ENCODE peak calls at places on chromosomes 7 and 10, in five cellular contexts. F is T-helper 17 cell, Q is NCI-H1092, P is GM23338, A is endothelial cell. D is an unnamed sample.

GRCh38 chr10:77673086-77673485 is 35.5 kb upstream of the KCNMA1 start:
- DNase-seq in F (no peak), Q (no peak), P (no peak), A (no peak), D (no peak)

GRCh38 chr10:122460891-122461293 is 461 bp upstream of the HTRA1 start:
- DNase-seq in P (no peak), A (no peak), Q (no peak), F (no peak), D (no peak)

GRCh38 chr7:55060690-55061414 is 42.0 kb downstream of the EGFR start:
- DNase-seq in A (no peak), F (no peak), P (no peak), Q (peak), D (no peak)

GRCh38 chr7:7114575-7115291 is 67.6 kb upstream of the C1GALT1 start:
- DNase-seq in A (no peak), P (no peak), F (no peak), Q (peak), D (no peak)

GRCh38 chr10:67936416-67936815 is 52.0 kb downstream of the SIRT1 start:
- DNase-seq in F (no peak), A (no peak), Q (no peak), P (no peak), D (no peak)

GRCh38 chr10:121994429-121994881 is 5.5 kb downstream of the TACC2 start:
- DNase-seq in P (peak), Q (no peak), A (no peak), F (no peak), D (no peak)

GRCh38 chr7:107037866-107038598 is 6.5 kb upstream of the PRKAR2B start:
- DNase-seq in Q (no peak), F (no peak), A (no peak), P (no peak), D (no peak)

GRCh38 chr7:108461855-108462254 is 5.6 kb upstream of the NRCAM start:
- DNase-seq in A (no peak), P (no peak), Q (no peak), F (no peak), D (no peak)

GRCh38 chr10:119651514-119652327 is 541 bp downstream of the BAG3 start:
- DNase-seq in F (peak), Q (no peak), P (peak), A (peak), D (peak)

GRCh38 chr10:114714281-114714741 is 56.2 kb upstream of the ABLIM1 start:
- DNase-seq in Q (peak), A (no peak), P (no peak), F (no peak), D (no peak)

GRCh38 chr7:41399171-41399570 is 303.7 kb downstream of the INHBA start:
- DNase-seq in Q (no peak), A (no peak), F (no peak), P (no peak), D (no peak)

GRCh38 chr7:5177060-5177459 is 13.0 kb upstream of the WIPI2 start:
- DNase-seq in A (no peak), P (no peak), Q (peak), F (no peak), D (peak)

GRCh38 chr10:129772472-129773358 is 191.4 kb downstream of the EBF3 start:
- DNase-seq in A (no peak), F (no peak), Q (no peak), P (no peak), D (no peak)

GRCh38 chr10:15169555-15170407 is 1.3 kb upstream of the NMT2 start:
- DNase-seq in P (no peak), Q (no peak), F (peak), A (no peak), D (no peak)

GRCh38 chr7:7077945-7078344 is 104.4 kb upstream of the C1GALT1 start:
- DNase-seq in F (no peak), Q (no peak), A (no peak), P (no peak), D (no peak)

GRCh38 chr7:15225981-15226380 is 323.4 kb upstream of the DGKB start:
- DNase-seq in F (no peak), A (no peak), Q (no peak), P (no peak), D (no peak)

GRCh38 chr7:2528481-2529095 is 9.0 kb downstream of the LFNG start:
- DNase-seq in F (no peak), P (peak), Q (no peak), A (no peak), D (no peak)

GRCh38 chr10:10361486-10361885 is 656.2 kb upstream of the CELF2 start:
- DNase-seq in Q (no peak), P (peak), A (no peak), F (no peak), D (no peak)

GRCh38 chr10:118107040-118107439 is 60.3 kb upstream of the RAB11FIP2 start:
- DNase-seq in F (no peak), A (no peak), Q (no peak), P (no peak), D (no peak)